ENCODE peak calls at places on chromosomes 4 and X, in six cellular contexts. One of them, this sample, is unnamed.

GRCh38 chrX:13338985-13339384 is 19.1 kb upstream of the ATXN3L start:
- DNase-seq in astrocyte: no peak
- DNase-seq in thoracic aorta: no peak
- DNase-seq in upper lobe of left lung: no peak
- DNase-seq in AG10803: no peak
- DNase-seq in HL-60: no peak
- DNase-seq in this sample: no peak

GRCh38 chrX:40537310-40537709 is 43.5 kb upstream of the ATP6AP2 start:
- DNase-seq in AG10803: no peak
- DNase-seq in upper lobe of left lung: no peak
- DNase-seq in astrocyte: no peak
- DNase-seq in HL-60: no peak
- DNase-seq in thoracic aorta: no peak
- DNase-seq in this sample: no peak

GRCh38 chr4:127533028-127533700 is 99.6 kb upstream of the INTU start:
- DNase-seq in upper lobe of left lung: no peak
- DNase-seq in HL-60: no peak
- DNase-seq in astrocyte: no peak
- DNase-seq in thoracic aorta: no peak
- DNase-seq in AG10803: no peak
- DNase-seq in this sample: peak

GRCh38 chr4:56550642-56551041 is 45.1 kb downstream of the ARL9 start:
- DNase-seq in AG10803: no peak
- DNase-seq in HL-60: no peak
- DNase-seq in astrocyte: no peak
- DNase-seq in upper lobe of left lung: no peak
- DNase-seq in thoracic aorta: no peak
- DNase-seq in this sample: no peak

GRCh38 chr4:26171953-26172352 is 148.9 kb upstream of the RBPJ start:
- DNase-seq in thoracic aorta: no peak
- DNase-seq in AG10803: peak
- DNase-seq in astrocyte: peak
- DNase-seq in upper lobe of left lung: no peak
- DNase-seq in HL-60: no peak
- DNase-seq in this sample: peak

GRCh38 chr4:113781439-113782040 is 20.0 kb upstream of the CAMK2D start:
- DNase-seq in AG10803: peak
- DNase-seq in thoracic aorta: no peak
- DNase-seq in upper lobe of left lung: no peak
- DNase-seq in astrocyte: no peak
- DNase-seq in HL-60: no peak
- DNase-seq in this sample: peak

GRCh38 chr4:127103723-127104122 is 529.0 kb upstream of the INTU start:
- DNase-seq in astrocyte: peak
- DNase-seq in AG10803: no peak
- DNase-seq in upper lobe of left lung: no peak
- DNase-seq in thoracic aorta: no peak
- DNase-seq in HL-60: no peak
- DNase-seq in this sample: no peak

GRCh38 chr4:80071643-80072606 is 1.1 kb downstream of the ANTXR2 start:
- DNase-seq in upper lobe of left lung: no peak
- DNase-seq in HL-60: no peak
- DNase-seq in AG10803: peak
- DNase-seq in thoracic aorta: peak
- DNase-seq in astrocyte: no peak
- DNase-seq in this sample: peak

GRCh38 chr4:87901426-87901825 is 68.7 kb downstream of the MEPE start:
- DNase-seq in astrocyte: no peak
- DNase-seq in upper lobe of left lung: no peak
- DNase-seq in thoracic aorta: no peak
- DNase-seq in HL-60: no peak
- DNase-seq in AG10803: peak
- DNase-seq in this sample: peak
- H3K4me3 ChIP-seq in astrocyte: no peak
- H3K4me3 ChIP-seq in upper lobe of left lung: no peak
- H3K4me3 ChIP-seq in thoracic aorta: no peak
- H3K4me3 ChIP-seq in HL-60: no peak
- H3K4me3 ChIP-seq in AG10803: no peak
- H3K4me3 ChIP-seq in this sample: no peak

DNA sequence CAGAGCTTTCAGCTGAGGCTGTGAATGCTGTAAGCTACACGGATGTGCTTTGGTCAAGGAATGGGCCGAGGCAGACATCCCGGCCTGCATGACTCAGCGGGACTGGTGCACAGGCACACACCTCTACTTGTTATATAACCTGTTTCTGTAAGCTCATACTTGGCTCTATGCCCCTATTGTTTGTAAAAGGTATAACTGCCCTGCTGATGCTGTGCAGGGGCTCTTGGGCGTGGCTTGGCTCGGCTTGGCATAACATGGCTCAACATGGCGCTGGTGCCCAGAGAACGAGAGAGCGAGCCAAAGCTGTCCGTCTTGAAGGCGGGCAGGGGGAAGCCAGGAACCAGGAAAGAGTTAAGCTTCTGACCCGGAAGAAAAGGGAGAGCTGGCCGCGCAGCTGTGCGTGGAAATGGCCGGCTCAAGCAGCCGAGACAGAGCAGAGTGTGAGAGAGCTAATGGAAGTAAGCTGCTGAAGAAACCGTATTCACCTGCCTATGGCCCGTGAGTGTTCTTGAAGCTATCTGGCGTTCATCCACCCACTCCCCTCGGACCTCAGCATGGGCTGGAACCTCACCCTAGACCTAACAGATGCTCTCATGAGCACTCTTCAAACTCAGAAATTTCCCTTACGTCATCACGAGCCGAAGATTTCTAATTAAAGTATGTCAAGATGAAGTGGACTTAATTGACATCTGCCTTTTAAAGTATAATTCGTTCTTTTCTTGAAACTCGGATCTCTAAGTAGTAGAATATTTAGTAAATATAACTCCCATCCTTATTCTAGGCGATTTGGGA is 286.3 kb upstream of the AGA start:
- DNase-seq in AG10803: no peak
- DNase-seq in thoracic aorta: no peak
- DNase-seq in HL-60: no peak
- DNase-seq in upper lobe of left lung: peak
- DNase-seq in astrocyte: peak
- DNase-seq in this sample: no peak
- TF ChIP-seq CTCF in AG10803: no peak
- TF ChIP-seq CTCF in thoracic aorta: no peak
- TF ChIP-seq CTCF in HL-60: no peak
- TF ChIP-seq CTCF in upper lobe of left lung: no peak
- TF ChIP-seq CTCF in astrocyte: no peak
- TF ChIP-seq CTCF in this sample: no peak

GRCh38 chr4:15303052-15303641 is 124.7 kb upstream of the C1QTNF7 start:
- DNase-seq in AG10803: peak
- DNase-seq in astrocyte: peak
- DNase-seq in HL-60: no peak
- DNase-seq in upper lobe of left lung: no peak
- DNase-seq in thoracic aorta: no peak
- DNase-seq in this sample: peak
- H3K4me3 ChIP-seq in AG10803: no peak
- H3K4me3 ChIP-seq in astrocyte: no peak
- H3K4me3 ChIP-seq in HL-60: no peak
- H3K4me3 ChIP-seq in upper lobe of left lung: no peak
- H3K4me3 ChIP-seq in thoracic aorta: no peak
- H3K4me3 ChIP-seq in this sample: no peak

DNA sequence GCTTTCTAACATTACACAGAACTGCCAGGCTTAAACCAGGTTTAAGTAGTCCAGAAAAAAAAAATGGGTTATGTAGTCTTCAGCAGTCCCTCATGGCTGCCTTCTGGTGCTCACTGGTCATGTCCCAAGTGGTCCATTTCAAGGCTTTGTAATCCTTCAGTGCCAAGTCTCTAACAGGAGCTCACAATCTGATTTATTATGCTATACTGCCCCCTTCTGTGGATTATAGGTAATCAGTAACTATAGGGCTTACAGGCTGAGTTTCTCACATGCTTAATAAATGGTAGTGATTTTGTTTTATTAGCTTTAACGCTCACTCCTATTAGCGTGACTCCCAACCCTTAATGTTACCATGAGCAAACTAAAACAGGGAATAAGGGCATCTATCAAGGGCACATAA is 92.5 kb upstream of the EDA2R start:
- DNase-seq in AG10803: peak
- DNase-seq in astrocyte: peak
- DNase-seq in thoracic aorta: no peak
- DNase-seq in upper lobe of left lung: no peak
- DNase-seq in HL-60: peak
- DNase-seq in this sample: peak
- TF ChIP-seq CTCF in AG10803: peak
- TF ChIP-seq CTCF in astrocyte: peak
- TF ChIP-seq CTCF in thoracic aorta: peak
- TF ChIP-seq CTCF in upper lobe of left lung: no peak
- TF ChIP-seq CTCF in HL-60: no peak
- TF ChIP-seq CTCF in this sample: peak

GRCh38 chr4:152460488-152460887 is 75.4 kb downstream of the FBXW7 start:
- DNase-seq in HL-60: peak
- DNase-seq in upper lobe of left lung: no peak
- DNase-seq in astrocyte: peak
- DNase-seq in AG10803: peak
- DNase-seq in thoracic aorta: no peak
- DNase-seq in this sample: peak

GRCh38 chr4:152464030-152464823 is 71.7 kb downstream of the FBXW7 start:
- DNase-seq in astrocyte: no peak
- DNase-seq in AG10803: no peak
- DNase-seq in upper lobe of left lung: no peak
- DNase-seq in thoracic aorta: no peak
- DNase-seq in HL-60: no peak
- DNase-seq in this sample: peak

GRCh38 chr4:152462715-152463114 is 73.2 kb downstream of the FBXW7 start:
- DNase-seq in astrocyte: peak
- DNase-seq in AG10803: peak
- DNase-seq in HL-60: no peak
- DNase-seq in thoracic aorta: no peak
- DNase-seq in upper lobe of left lung: no peak
- DNase-seq in this sample: no peak

GRCh38 chr4:152462047-152462446 is 73.8 kb downstream of the FBXW7 start:
- DNase-seq in upper lobe of left lung: no peak
- DNase-seq in astrocyte: no peak
- DNase-seq in HL-60: no peak
- DNase-seq in thoracic aorta: no peak
- DNase-seq in AG10803: no peak
- DNase-seq in this sample: no peak

DNA sequence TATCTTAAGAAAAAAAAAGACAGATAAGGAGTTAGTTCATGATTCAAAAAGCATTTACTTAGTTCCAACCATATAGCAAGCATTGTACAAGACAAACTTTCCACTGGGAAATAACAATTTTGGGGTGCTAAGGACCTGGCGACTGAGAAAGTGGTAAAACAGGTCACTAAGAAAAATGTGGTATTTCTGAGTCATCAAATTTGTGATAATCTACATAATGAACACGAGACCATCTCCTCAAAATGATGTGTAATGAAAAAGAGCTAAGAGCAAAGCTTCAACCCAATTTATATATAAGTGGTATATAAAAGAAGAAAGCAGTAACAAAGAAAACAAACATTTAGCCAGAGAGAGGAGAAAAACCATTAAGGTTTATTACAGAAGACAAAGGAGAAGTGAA is 72.3 kb downstream of the FBXW7 start:
- DNase-seq in upper lobe of left lung: no peak
- DNase-seq in thoracic aorta: no peak
- DNase-seq in AG10803: no peak
- DNase-seq in astrocyte: no peak
- DNase-seq in HL-60: no peak
- DNase-seq in this sample: no peak
- H3K4me3 ChIP-seq in upper lobe of left lung: no peak
- H3K4me3 ChIP-seq in thoracic aorta: no peak
- H3K4me3 ChIP-seq in AG10803: no peak
- H3K4me3 ChIP-seq in astrocyte: no peak
- H3K4me3 ChIP-seq in HL-60: no peak
- H3K4me3 ChIP-seq in this sample: no peak

GRCh38 chrX:118630843-118631242 is 96.6 kb upstream of the IL13RA1 start:
- DNase-seq in HL-60: peak
- DNase-seq in thoracic aorta: no peak
- DNase-seq in upper lobe of left lung: no peak
- DNase-seq in AG10803: no peak
- DNase-seq in astrocyte: no peak
- DNase-seq in this sample: no peak

GRCh38 chrX:118631586-118631985 is 95.8 kb upstream of the IL13RA1 start:
- DNase-seq in upper lobe of left lung: no peak
- DNase-seq in HL-60: no peak
- DNase-seq in AG10803: no peak
- DNase-seq in astrocyte: no peak
- DNase-seq in thoracic aorta: no peak
- DNase-seq in this sample: no peak

GRCh38 chrX:118626346-118626745 is 101.1 kb upstream of the IL13RA1 start:
- DNase-seq in AG10803: no peak
- DNase-seq in upper lobe of left lung: no peak
- DNase-seq in thoracic aorta: no peak
- DNase-seq in HL-60: no peak
- DNase-seq in astrocyte: no peak
- DNase-seq in this sample: no peak

GRCh38 chrX:118632862-118633261 is 94.5 kb upstream of the IL13RA1 start:
- DNase-seq in astrocyte: no peak
- DNase-seq in AG10803: no peak
- DNase-seq in thoracic aorta: no peak
- DNase-seq in HL-60: no peak
- DNase-seq in upper lobe of left lung: no peak
- DNase-seq in this sample: no peak

DNA sequence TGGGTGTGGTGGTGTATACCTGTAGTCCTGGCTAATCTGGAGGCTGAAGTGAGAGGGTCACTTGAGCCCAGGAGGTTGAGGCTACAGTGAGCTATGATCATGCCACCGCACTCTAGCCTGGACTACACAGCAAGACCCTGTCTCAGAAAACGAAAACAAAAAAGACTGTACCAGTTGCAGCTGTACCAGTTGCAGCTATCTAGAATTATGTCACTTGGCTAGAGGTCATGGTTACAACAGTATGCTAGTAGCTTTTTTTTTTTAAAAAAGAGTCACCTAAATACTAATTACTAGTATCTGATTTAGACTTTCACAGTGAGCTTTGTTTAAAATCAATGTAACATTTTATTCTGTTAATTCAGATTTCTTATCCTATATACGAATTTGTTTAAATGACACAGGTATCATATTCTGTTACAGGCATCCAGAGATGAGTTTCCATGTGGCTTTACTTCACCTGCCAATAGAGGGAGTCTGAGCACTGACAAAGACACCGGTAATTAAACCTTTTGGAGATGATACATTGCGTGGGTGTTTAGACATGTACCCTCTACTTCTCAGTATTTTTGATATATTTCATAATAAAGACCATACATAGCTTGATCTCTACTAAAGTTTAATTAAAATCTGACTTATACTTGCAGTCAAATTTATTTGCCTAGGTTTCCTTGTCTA is 100.2 kb upstream of the IL13RA1 start:
- DNase-seq in astrocyte: no peak
- DNase-seq in upper lobe of left lung: no peak
- DNase-seq in AG10803: no peak
- DNase-seq in thoracic aorta: no peak
- DNase-seq in HL-60: no peak
- DNase-seq in this sample: no peak
- TF ChIP-seq CTCF in astrocyte: peak
- TF ChIP-seq CTCF in upper lobe of left lung: no peak
- TF ChIP-seq CTCF in AG10803: peak
- TF ChIP-seq CTCF in thoracic aorta: no peak
- TF ChIP-seq CTCF in HL-60: no peak
- TF ChIP-seq CTCF in this sample: peak

GRCh38 chr4:48015678-48016077 is 803 bp downstream of the CNGA1 start:
- DNase-seq in astrocyte: no peak
- DNase-seq in thoracic aorta: no peak
- DNase-seq in upper lobe of left lung: no peak
- DNase-seq in HL-60: no peak
- DNase-seq in AG10803: no peak
- DNase-seq in this sample: no peak
- H3K4me3 ChIP-seq in astrocyte: peak
- H3K4me3 ChIP-seq in thoracic aorta: no peak
- H3K4me3 ChIP-seq in upper lobe of left lung: no peak
- H3K4me3 ChIP-seq in HL-60: no peak
- H3K4me3 ChIP-seq in AG10803: no peak
- H3K4me3 ChIP-seq in this sample: no peak

GRCh38 chrX:70769659-70770232 is 138.8 kb downstream of the TEX11 start:
- DNase-seq in astrocyte: no peak
- DNase-seq in thoracic aorta: no peak
- DNase-seq in upper lobe of left lung: no peak
- DNase-seq in AG10803: no peak
- DNase-seq in HL-60: no peak
- DNase-seq in this sample: peak
- TF ChIP-seq CTCF in astrocyte: peak
- TF ChIP-seq CTCF in thoracic aorta: no peak
- TF ChIP-seq CTCF in upper lobe of left lung: peak
- TF ChIP-seq CTCF in AG10803: peak
- TF ChIP-seq CTCF in HL-60: no peak
- TF ChIP-seq CTCF in this sample: peak

This sample was measured in fibroblast of villous mesenchyme.